ENCODE peak calls at places on chromosomes 5 and 9, in four cellular contexts. K is adrenal gland, U is aorta, Q is cardiac muscle cell. J is an unnamed sample. For H3K4me1, the result is how much of the 10 kb centered on the place peaks cover.

GRCh38 chr9:35811364-35812024 is 568 bp downstream of the SPAG8 start:
- DNase-seq in K (peak), U (no peak), Q (no peak), J (peak)

GRCh38 chr5:855771-856530 is 5.2 kb upstream of the ZDHHC11 start:
- DNase-seq in K (no peak), U (peak), Q (no peak), J (peak)

GRCh38 chr5:138850854-138851253 is 24.3 kb downstream of the LRRTM2 start:
- DNase-seq in K (no peak), U (no peak), Q (no peak), J (no peak)

GRCh38 chr5:14932902-14933475 is 61.4 kb upstream of the ANKH start:
- DNase-seq in K (no peak), U (no peak), Q (no peak), J (no peak)

GRCh38 chr9:29199975-29200374 is 1626.7 kb upstream of the C9orf72 start:
- DNase-seq in K (no peak), U (no peak), Q (no peak), J (no peak)

GRCh38 chr5:6581090-6581489 is 51.8 kb downstream of the NSUN2 start:
- DNase-seq in K (peak), U (no peak), Q (no peak), J (no peak)

GRCh38 chr9:113624721-113625120 is 161.2 kb downstream of the RGS3 start:
- DNase-seq in K (peak), U (peak), Q (no peak), J (peak)

GRCh38 chr9:108282872-108283271 is 572.9 kb downstream of the ACTL7B start:
- DNase-seq in K (no peak), U (no peak), Q (no peak), J (no peak)

GRCh38 chr9:105059260-105059659 is 131.3 kb upstream of the ABCA1 start:
- DNase-seq in K (peak), U (no peak), Q (no peak), J (no peak)

GRCh38 chr9:135480942-135481315 is 1.3 kb downstream of the PPP1R26 start:
- DNase-seq in K (no peak), U (no peak), Q (no peak), J (no peak)

GRCh38 chr5:174187481-174187880 is 142.0 kb downstream of the NSG2 start:
- DNase-seq in K (peak), U (no peak), Q (no peak), J (no peak)

GRCh38 chr5:167152561-167152960 is 1138.9 kb upstream of the WWC1 start:
- DNase-seq in K (no peak), U (no peak), Q (no peak), J (no peak)

GRCh38 chr5:154288145-154288544 is 97.6 kb downstream of the GALNT10 start:
- DNase-seq in K (no peak), U (no peak), Q (no peak), J (no peak)

GRCh38 chr9:13841801-13842462 is 472.0 kb downstream of the NFIB start:
- DNase-seq in K (no peak), U (no peak), Q (peak), J (peak)

GRCh38 chr9:123358181-123358894 is 2.3 kb downstream of the CRB2 start:
- DNase-seq in K (no peak), U (no peak), Q (no peak), J (no peak)

GRCh38 chr5:57435701-57436134 is 46.9 kb downstream of the ACTBL2 start:
- DNase-seq in K (no peak), U (no peak), Q (no peak), J (no peak)

DNA sequence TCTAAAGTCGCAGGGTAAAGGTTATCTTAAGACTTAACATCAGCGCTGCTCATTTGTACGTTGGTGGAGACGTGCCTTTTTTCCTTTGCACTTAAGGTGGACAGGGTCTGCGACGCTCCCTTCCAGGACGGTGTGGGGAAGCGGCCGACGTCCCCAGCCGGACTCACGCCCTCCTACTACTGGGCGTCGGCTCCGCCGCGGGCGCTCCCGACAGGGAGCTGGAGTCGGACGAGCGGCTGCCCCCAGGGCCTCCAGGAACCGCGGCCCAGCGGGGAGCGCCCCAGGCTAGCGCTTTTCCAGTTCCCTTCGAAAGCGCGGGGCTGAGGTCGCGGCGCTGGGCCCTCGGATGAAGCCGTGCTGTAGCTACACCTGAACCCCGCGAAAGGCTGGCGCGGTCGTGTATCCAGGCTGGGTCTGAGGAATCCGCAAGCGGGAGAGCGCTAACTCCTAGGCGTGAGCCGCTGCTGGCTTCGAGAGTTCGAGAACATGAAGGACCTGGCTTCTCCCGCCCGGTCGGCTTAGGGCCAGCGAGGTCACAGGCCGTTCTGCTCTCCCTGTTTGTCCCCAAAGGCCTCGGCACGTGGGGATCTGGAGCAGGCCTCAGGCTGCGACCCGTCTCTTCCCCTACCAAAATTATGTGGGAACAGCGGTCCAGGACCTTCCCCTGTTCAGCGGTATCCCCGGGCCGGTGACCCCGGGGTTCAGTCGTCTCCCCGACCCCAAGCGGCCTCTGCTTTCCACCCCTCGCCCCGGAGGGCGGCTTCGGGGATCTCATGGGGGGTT is 3.8 kb upstream of the DMRT3 start:
- DNase-seq in K (no peak), U (no peak), Q (no peak), J (no peak)
- H3K4me3 ChIP-seq in K (no peak), U (peak), Q (no peak), J (no peak)

GRCh38 chr9:133003071-133003461 is 24.6 kb downstream of the GFI1B start:
- DNase-seq in K (no peak), U (no peak), Q (no peak), J (no peak)

GRCh38 chr9:133003671-133004090 is 25.2 kb downstream of the GFI1B start:
- DNase-seq in K (no peak), U (no peak), Q (no peak), J (no peak)

GRCh38 chr9:133002147-133003070 is 23.9 kb downstream of the GFI1B start:
- DNase-seq in K (no peak), U (peak), Q (no peak), J (no peak)

GRCh38 chr9:132998861-132999635 is 20.6 kb downstream of the GFI1B start:
- DNase-seq in K (no peak), U (no peak), Q (no peak), J (no peak)

GRCh38 chr9:133000842-133001241 is 22.3 kb downstream of the GFI1B start:
- DNase-seq in K (no peak), U (no peak), Q (no peak), J (no peak)
- H3K4me1 ChIP-seq in K (under half), U (under half), Q (under half), J (under half)

GRCh38 chr5:60404171-60404570 is 295.8 kb downstream of the DEPDC1B start:
- DNase-seq in K (no peak), U (no peak), Q (no peak), J (no peak)
- H3K4me3 ChIP-seq in K (no peak), U (no peak), Q (no peak), J (no peak)

GRCh38 chr9:93133641-93134017 is 422 bp downstream of the NINJ1 start:
- DNase-seq in K (peak), U (peak), Q (peak), J (peak)
- H3K4me1 ChIP-seq in K (under half), U (under half), Q (under half), J (half or more)

DNA sequence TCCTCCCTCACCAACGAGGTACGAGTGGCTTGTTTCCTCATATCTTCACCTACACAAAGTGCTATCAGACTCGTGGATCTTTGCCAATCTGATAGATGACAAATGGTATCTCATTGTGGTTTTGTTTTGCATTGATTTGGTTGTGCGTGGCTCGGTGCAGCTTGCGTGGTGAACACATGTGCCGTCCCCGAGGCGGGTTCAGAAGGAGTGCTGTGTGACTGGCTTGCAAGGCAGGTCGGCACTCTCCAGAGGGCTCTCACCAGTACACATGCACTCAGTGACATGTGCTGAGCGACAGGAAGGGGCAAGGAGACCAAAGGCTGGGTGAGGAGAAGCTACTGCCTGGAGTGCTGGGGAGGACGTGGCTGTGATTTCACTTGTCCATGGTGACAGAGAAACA is 95.3 kb upstream of the PITX1 start:
- DNase-seq in K (no peak), U (no peak), Q (no peak), J (no peak)
- H3K4me3 ChIP-seq in K (no peak), U (no peak), Q (no peak), J (no peak)

GRCh38 chr9:97560154-97560553 is 58.7 kb downstream of the TMOD1 start:
- DNase-seq in K (no peak), U (no peak), Q (no peak), J (no peak)
- H3K4me1 ChIP-seq in K (under half), U (under half), Q (under half), J (half or more)

DNA sequence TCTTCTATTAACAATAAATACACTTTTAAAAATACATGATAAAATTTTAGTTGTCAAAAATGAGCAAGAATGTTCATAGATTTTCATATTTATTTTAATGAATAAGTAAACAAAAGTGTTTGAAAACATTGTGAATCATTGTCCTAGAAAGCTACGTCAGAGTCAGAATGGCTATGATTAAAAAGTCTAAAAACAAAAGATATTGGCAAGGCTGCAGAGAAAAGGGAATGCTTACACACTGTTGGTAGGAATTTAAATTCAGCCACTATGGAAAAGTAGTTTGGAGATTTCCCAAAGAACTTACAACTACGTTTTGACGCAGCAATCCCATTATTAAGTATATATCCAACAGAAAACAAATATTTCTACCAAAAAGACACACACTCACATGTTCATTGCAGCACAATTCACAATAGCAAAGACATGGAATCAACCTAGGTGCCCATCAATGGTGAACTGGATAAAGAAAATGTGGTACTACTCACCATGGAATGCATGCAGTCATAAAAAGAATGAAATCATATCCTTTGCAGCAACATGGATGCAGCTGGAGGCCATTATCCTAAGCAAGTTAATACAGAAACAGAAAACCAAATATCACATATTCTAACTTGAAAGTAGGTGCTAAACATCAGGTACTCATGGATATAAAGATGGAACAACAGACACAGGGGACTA is 49.2 kb upstream of the FBXL17 start:
- DNase-seq in K (no peak), U (no peak), Q (no peak), J (no peak)
- H3K4me3 ChIP-seq in K (no peak), U (no peak), Q (no peak), J (no peak)

DNA sequence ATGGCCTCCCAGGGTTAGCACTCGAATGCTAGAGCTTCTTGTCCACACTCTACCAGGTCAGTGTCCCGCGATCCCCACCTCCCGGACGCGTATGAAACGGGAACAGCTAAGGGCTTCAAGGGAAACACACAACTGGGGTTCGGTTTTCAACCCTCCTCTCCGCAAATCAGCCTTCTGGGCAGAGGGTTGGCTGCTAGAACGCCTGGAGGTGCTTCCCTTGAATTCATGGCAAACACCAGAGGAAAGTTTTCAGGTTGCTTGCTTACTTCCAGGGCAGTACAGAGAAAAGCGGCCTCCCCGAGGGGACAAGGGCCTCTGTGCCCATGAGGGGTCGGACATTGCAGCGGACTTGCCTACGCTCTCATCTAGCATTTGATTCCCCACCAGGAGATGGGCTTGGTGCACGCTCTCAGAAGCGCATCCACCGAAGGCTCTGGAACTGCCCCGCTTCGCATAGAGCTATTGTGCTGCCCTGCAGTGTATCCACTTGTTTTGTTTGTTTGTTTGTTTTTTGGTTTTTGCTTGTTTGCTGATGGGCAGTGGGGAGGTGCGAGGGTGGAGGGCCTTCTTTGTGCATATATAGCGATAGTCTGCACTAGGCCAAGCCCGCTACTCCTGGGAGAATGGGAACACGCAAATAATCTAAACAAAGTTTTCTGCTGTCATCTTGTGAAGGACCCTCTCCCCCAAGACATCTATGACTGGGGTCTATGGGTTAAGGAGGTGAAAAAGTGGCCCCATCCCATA is 1.3 kb upstream of the DMRT3 start:
- DNase-seq in K (no peak), U (no peak), Q (no peak), J (no peak)
- H3K4me1 ChIP-seq in K (under half), U (under half), Q (under half), J (under half)

J was measured in heart left ventricle.